ENCODE peak calls at places on chromosomes 2 and 18, in ten cellular contexts. Z, P, S, H, D, V, T, A, W and G are unnamed samples.

GRCh38 chr2:26541401-26542193 is 63.7 kb upstream of the OTOF start:
- DNase-seq in Z (no peak), P (no peak), S (no peak), H (no peak), D (no peak), V (no peak), T (peak), A (no peak), W (no peak), G (peak)

GRCh38 chr2:10398496-10398895 is 49.6 kb downstream of the ODC1 start:
- DNase-seq in Z (no peak), P (no peak), S (peak), H (no peak), D (no peak), V (no peak), T (no peak), A (no peak), W (peak), G (no peak)

GRCh38 chr18:9568186-9568585 is 46.2 kb downstream of the PPP4R1 start:
- DNase-seq in Z (no peak), P (no peak), S (no peak), H (no peak), D (no peak), V (no peak), T (no peak), A (no peak), W (no peak), G (no peak)

GRCh38 chr2:71466301-71467179 is 13.2 kb downstream of the DYSF start:
- DNase-seq in Z (peak), P (peak), S (peak), H (peak), D (no peak), V (no peak), T (peak), A (peak), W (peak), G (peak)

GRCh38 chr2:15984367-15985255 is 44.3 kb downstream of the MYCN start:
- DNase-seq in Z (no peak), P (no peak), S (peak), H (no peak), D (no peak), V (no peak), T (no peak), A (peak), W (peak), G (no peak)

GRCh38 chr2:2158176-2158826 is 172.8 kb downstream of the MYT1L start:
- DNase-seq in Z (no peak), P (no peak), S (no peak), H (no peak), D (no peak), V (no peak), T (no peak), A (no peak), W (no peak), G (no peak)

GRCh38 chr2:113973856-113974255 is 84.0 kb downstream of the ACTR3 start:
- DNase-seq in Z (no peak), P (no peak), S (no peak), H (no peak), D (no peak), V (no peak), T (no peak), A (no peak), W (no peak), G (no peak)

GRCh38 chr2:37324786-37325624 is at the start of gene PRKD3:
- DNase-seq in Z (peak), P (peak), S (no peak), H (peak), D (peak), V (peak), T (peak), A (peak), W (peak), G (peak)

GRCh38 chr2:137050949-137051348 is 285.6 kb downstream of the THSD7B start:
- DNase-seq in Z (no peak), P (no peak), S (no peak), H (peak), D (no peak), V (no peak), T (no peak), A (no peak), W (no peak), G (no peak)

GRCh38 chr2:71827146-71827874 is 320.4 kb downstream of the CYP26B1 start:
- DNase-seq in Z (no peak), P (no peak), S (no peak), H (no peak), D (no peak), V (no peak), T (no peak), A (no peak), W (no peak), G (no peak)

GRCh38 chr2:109324859-109325258 is 195.9 kb downstream of the SH3RF3 start:
- DNase-seq in Z (peak), P (no peak), S (peak), H (peak), D (peak), V (no peak), T (no peak), A (no peak), W (peak), G (no peak)

GRCh38 chr2:10721344-10722251 is at the start of gene ATP6V1C2:
- DNase-seq in Z (no peak), P (peak), S (peak), H (no peak), D (no peak), V (no peak), T (peak), A (peak), W (no peak), G (peak)

GRCh38 chr2:143949121-143949848 is 570.6 kb downstream of the ZEB2 start:
- DNase-seq in Z (no peak), P (no peak), S (no peak), H (peak), D (no peak), V (no peak), T (no peak), A (no peak), W (no peak), G (no peak)

GRCh38 chr2:6556755-6557154 is 309.0 kb downstream of the CMPK2 start:
- DNase-seq in Z (no peak), P (peak), S (no peak), H (peak), D (peak), V (no peak), T (no peak), A (no peak), W (no peak), G (no peak)

GRCh38 chr2:39642054-39642742 is 23.5 kb upstream of the TMEM178A start:
- DNase-seq in Z (peak), P (no peak), S (no peak), H (peak), D (peak), V (no peak), T (peak), A (no peak), W (no peak), G (no peak)

GRCh38 chr2:182715121-182715895 is 749 bp upstream of the DNAJC10 start:
- DNase-seq in Z (no peak), P (no peak), S (no peak), H (peak), D (peak), V (no peak), T (peak), A (no peak), W (no peak), G (peak)

GRCh38 chr2:49288902-49289680 is 134.8 kb upstream of the FSHR start:
- DNase-seq in Z (no peak), P (no peak), S (no peak), H (no peak), D (no peak), V (no peak), T (no peak), A (no peak), W (no peak), G (no peak)

GRCh38 chr2:121977326-121977725 is 221.9 kb downstream of the TSN start:
- DNase-seq in Z (no peak), P (no peak), S (no peak), H (peak), D (no peak), V (no peak), T (no peak), A (no peak), W (no peak), G (no peak)

GRCh38 chr2:157747695-157748370 is 119.2 kb upstream of the ACVR1C start:
- DNase-seq in Z (peak), P (no peak), S (peak), H (peak), D (peak), V (no peak), T (no peak), A (no peak), W (no peak), G (no peak)

GRCh38 chr2:6111676-6112294 is 419.6 kb downstream of the SOX11 start:
- DNase-seq in Z (no peak), P (no peak), S (no peak), H (no peak), D (no peak), V (no peak), T (no peak), A (no peak), W (no peak), G (no peak)

GRCh38 chr2:195319112-195319460 is 337.9 kb upstream of the SLC39A10 start:
- DNase-seq in Z (peak), P (peak), S (no peak), H (peak), D (peak), V (no peak), T (no peak), A (no peak), W (no peak), G (no peak)

GRCh38 chr2:204069804-204070203 is 133.2 kb downstream of the ICOS start:
- DNase-seq in Z (no peak), P (peak), S (no peak), H (no peak), D (no peak), V (no peak), T (no peak), A (no peak), W (no peak), G (no peak)

GRCh38 chr2:144520718-144521487 is 984 bp upstream of the ZEB2 start:
- DNase-seq in Z (no peak), P (no peak), S (no peak), H (peak), D (peak), V (no peak), T (no peak), A (no peak), W (no peak), G (no peak)

GRCh38 chr2:166539340-166540162 is 45.5 kb upstream of the SCN7A start:
- DNase-seq in Z (peak), P (peak), S (no peak), H (peak), D (peak), V (peak), T (peak), A (peak), W (no peak), G (peak)

GRCh38 chr2:80420530-80421208 is 116.1 kb upstream of the LRRTM1 start:
- DNase-seq in Z (no peak), P (no peak), S (no peak), H (no peak), D (no peak), V (no peak), T (peak), A (no peak), W (no peak), G (no peak)

GRCh38 chr2:43461461-43462073 is 134.3 kb downstream of the THADA start:
- DNase-seq in Z (no peak), P (no peak), S (no peak), H (no peak), D (no peak), V (no peak), T (no peak), A (no peak), W (no peak), G (peak)

GRCh38 chr2:165927353-165927752 is 26.2 kb downstream of the TTC21B start:
- DNase-seq in Z (no peak), P (peak), S (no peak), H (no peak), D (no peak), V (no peak), T (no peak), A (no peak), W (no peak), G (no peak)

GRCh38 chr2:74567862-74568261 is 13.3 kb downstream of the DOK1 start:
- DNase-seq in Z (peak), P (peak), S (no peak), H (peak), D (peak), V (no peak), T (no peak), A (no peak), W (no peak), G (no peak)

GRCh38 chr2:25145803-25146202 is 22.6 kb downstream of the POMC start:
- DNase-seq in Z (no peak), P (no peak), S (no peak), H (no peak), D (no peak), V (no peak), T (no peak), A (no peak), W (no peak), G (no peak)

GRCh38 chr2:177631702-177632101 is 239.1 kb downstream of the AGPS start:
- DNase-seq in Z (no peak), P (no peak), S (no peak), H (no peak), D (no peak), V (no peak), T (no peak), A (no peak), W (no peak), G (no peak)

GRCh38 chr2:227545990-227546389 is 52.7 kb upstream of the SCYGR2 start:
- DNase-seq in Z (no peak), P (peak), S (peak), H (no peak), D (peak), V (no peak), T (no peak), A (peak), W (no peak), G (no peak)

GRCh38 chr2:127220102-127220806 is at the start of gene CYP27C1:
- DNase-seq in Z (no peak), P (no peak), S (peak), H (no peak), D (no peak), V (no peak), T (no peak), A (peak), W (no peak), G (peak)

GRCh38 chr2:84302513-84303412 is 156.3 kb downstream of the SUCLG1 start:
- DNase-seq in Z (peak), P (peak), S (no peak), H (peak), D (peak), V (peak), T (peak), A (peak), W (no peak), G (peak)

GRCh38 chr2:12741361-12741760 is 24.6 kb downstream of the TRIB2 start:
- DNase-seq in Z (no peak), P (no peak), S (no peak), H (no peak), D (no peak), V (no peak), T (no peak), A (no peak), W (no peak), G (no peak)

GRCh38 chr2:65316072-65316471 is 88.4 kb downstream of the ACTR2 start:
- DNase-seq in Z (no peak), P (no peak), S (peak), H (peak), D (no peak), V (no peak), T (no peak), A (no peak), W (peak), G (no peak)

GRCh38 chr18:39624934-39625333 is 2059.3 kb upstream of the CELF4 start:
- DNase-seq in Z (no peak), P (peak), S (no peak), H (no peak), D (peak), V (no peak), T (no peak), A (no peak), W (no peak), G (no peak)